ENCODE peak calls at places on chromosome 13, in nine cellular contexts. X is MM.1S, R is psoas muscle, Z is neural progenitor cell, V is NB4, D is astrocyte of the spinal cord, L is RWPE1, N is fibroblast of lung, A is thoracic aorta. P is an unnamed sample.

GRCh38 chr13:42337808-42338600 is 66.1 kb downstream of the AKAP11 start:
- DNase-seq in X (no peak), R (no peak), Z (no peak), V (no peak), D (peak; percentile 20), L (no peak), N (no peak), A (no peak), P (no peak)

GRCh38 chr13:39767791-39768564 is 112.5 kb downstream of the COG6 start:
- DNase-seq in X (no peak), R (no peak), Z (peak; percentile 42), V (peak; percentile 12), D (peak; percentile 20), L (no peak), N (no peak), A (no peak), P (no peak)

GRCh38 chr13:69970521-69970920 is 137.1 kb upstream of the ATXN8OS start:
- DNase-seq in X (no peak), R (no peak), Z (no peak), V (peak; percentile 28), D (peak; percentile 10), L (peak; percentile 5), N (no peak), A (no peak), P (no peak)

GRCh38 chr13:89239361-89240127 is 1568.4 kb downstream of the SLITRK5 start:
- DNase-seq in X (no peak), R (no peak), Z (no peak), V (no peak), D (no peak), L (no peak), N (peak; percentile 14), A (no peak), P (no peak)

GRCh38 chr13:90538063-90538462 is 809.4 kb upstream of the MIR17HG start:
- DNase-seq in X (no peak), R (no peak), Z (no peak), V (no peak), D (no peak), L (no peak), N (no peak), A (no peak), P (no peak)

GRCh38 chr13:33228645-33229445 is 56.7 kb downstream of the STARD13 start:
- DNase-seq in X (peak; percentile 40), R (no peak), Z (peak; percentile 51), V (peak; percentile 56), D (peak; percentile 85), L (peak; percentile 48), N (peak; percentile 70), A (no peak), P (no peak)

GRCh38 chr13:93776936-93777335 is 550.3 kb downstream of the GPC6 start:
- DNase-seq in X (no peak), R (no peak), Z (no peak), V (no peak), D (peak; percentile 58), L (no peak), N (no peak), A (no peak), P (no peak)

GRCh38 chr13:94708031-94708571 is 4.2 kb downstream of the SOX21 start:
- DNase-seq in X (no peak), R (no peak), Z (peak; percentile 95), V (no peak), D (peak; percentile 9), L (no peak), N (no peak), A (no peak), P (no peak)

GRCh38 chr13:110371550-110372465 is 64.7 kb downstream of the COL4A2 start:
- DNase-seq in X (no peak), R (no peak), Z (no peak), V (no peak), D (peak; percentile 45), L (no peak), N (no peak), A (no peak), P (peak; percentile 16)

GRCh38 chr13:42102961-42103688 is 54.7 kb downstream of the DGKH start:
- DNase-seq in X (no peak), R (no peak), Z (no peak), V (no peak), D (peak; percentile 58), L (peak; percentile 19), N (peak; percentile 11), A (no peak), P (no peak)

GRCh38 chr13:43785681-43786471 is 896 bp downstream of the ENOX1 start:
- DNase-seq in X (peak; percentile 18), R (peak; percentile 91), Z (peak; percentile 77), V (no peak), D (peak; percentile 68), L (peak; percentile 78), N (peak; percentile 77), A (peak; percentile 33), P (peak; percentile 76)

GRCh38 chr13:100826441-100826840 is 151.8 kb upstream of the TMTC4 start:
- DNase-seq in X (peak; percentile 54), R (no peak), Z (no peak), V (no peak), D (no peak), L (no peak), N (no peak), A (no peak), P (no peak)

GRCh38 chr13:45195421-45195820 is 5.4 kb downstream of the KCTD4 start:
- DNase-seq in X (no peak), R (no peak), Z (no peak), V (peak; percentile 14), D (no peak), L (no peak), N (no peak), A (no peak), P (no peak)

GRCh38 chr13:45196091-45196490 is 4.8 kb downstream of the KCTD4 start:
- DNase-seq in X (no peak), R (no peak), Z (no peak), V (no peak), D (no peak), L (no peak), N (no peak), A (no peak), P (no peak)

GRCh38 chr13:45196622-45197021 is 4.2 kb downstream of the KCTD4 start:
- DNase-seq in X (peak; percentile 20), R (no peak), Z (no peak), V (no peak), D (peak; percentile 48), L (peak; percentile 27), N (no peak), A (no peak), P (no peak)

GRCh38 chr13:45191874-45192273 is 9.0 kb downstream of the KCTD4 start:
- DNase-seq in X (no peak), R (no peak), Z (no peak), V (no peak), D (no peak), L (no peak), N (no peak), A (no peak), P (no peak)

DNA sequence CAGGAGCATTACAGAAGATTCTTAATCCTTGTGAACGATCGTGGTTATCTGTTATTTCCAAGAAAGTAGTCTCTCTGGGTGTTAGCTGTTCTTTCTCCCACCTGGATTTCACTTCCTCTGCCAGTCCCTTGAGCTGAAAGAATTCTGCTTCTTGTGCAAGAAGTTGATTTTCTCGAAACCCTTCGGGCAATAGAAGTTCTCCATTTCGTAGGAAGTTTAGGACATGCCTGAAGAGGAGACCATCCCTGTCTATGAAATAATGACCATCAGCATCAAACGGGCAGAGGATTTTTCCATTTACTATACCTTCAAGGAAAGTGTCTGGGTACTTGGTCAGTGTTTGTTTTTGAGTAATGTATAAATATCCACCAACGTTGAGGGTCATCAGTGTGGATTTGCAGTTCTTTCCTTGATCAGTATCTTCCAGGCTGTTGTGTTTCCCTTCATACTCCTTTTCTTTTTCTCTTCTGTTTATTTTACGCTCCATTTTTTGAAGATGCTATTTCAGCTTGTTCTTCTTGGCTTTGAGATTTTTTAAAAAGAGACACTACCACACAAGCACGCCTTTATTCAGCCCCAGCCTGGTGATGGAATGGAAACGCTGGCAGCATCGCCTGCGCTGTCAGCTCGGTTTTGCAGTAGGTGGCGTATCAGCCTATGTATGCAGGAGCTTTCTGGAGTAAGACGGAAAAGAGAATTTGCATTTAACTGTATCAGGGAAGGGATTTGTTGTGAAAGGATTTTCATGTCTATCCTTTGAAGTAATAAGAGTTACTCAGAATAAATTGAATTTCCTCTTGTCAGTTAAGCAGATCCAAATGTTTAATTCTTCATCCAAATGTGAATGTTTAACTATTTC is 6.5 kb downstream of the KCTD4 start:
- DNase-seq in X (no peak), R (no peak), Z (peak; percentile 49), V (no peak), D (peak; percentile 72), L (no peak), N (peak; percentile 65), A (no peak), P (no peak)
- TF ChIP-seq CTCF in X (no peak), R (peak; percentile 36), Z (peak; percentile 46), V (no peak), D (peak; percentile 67), L (no peak), N (peak; percentile 68), A (peak; percentile 41), P (no peak)

GRCh38 chr13:46010148-46010547 is 42.4 kb downstream of the ZC3H13 start:
- DNase-seq in X (no peak), R (no peak), Z (peak; percentile 40), V (peak; percentile 29), D (peak; percentile 4), L (peak; percentile 3), N (peak; percentile 9), A (no peak), P (no peak)
- TF ChIP-seq CTCF in X (no peak), R (peak; percentile 10), Z (peak; percentile 64), V (peak; percentile 21), D (peak; percentile 42), L (peak; percentile 21), N (peak; percentile 35), A (no peak), P (no peak)

DNA sequence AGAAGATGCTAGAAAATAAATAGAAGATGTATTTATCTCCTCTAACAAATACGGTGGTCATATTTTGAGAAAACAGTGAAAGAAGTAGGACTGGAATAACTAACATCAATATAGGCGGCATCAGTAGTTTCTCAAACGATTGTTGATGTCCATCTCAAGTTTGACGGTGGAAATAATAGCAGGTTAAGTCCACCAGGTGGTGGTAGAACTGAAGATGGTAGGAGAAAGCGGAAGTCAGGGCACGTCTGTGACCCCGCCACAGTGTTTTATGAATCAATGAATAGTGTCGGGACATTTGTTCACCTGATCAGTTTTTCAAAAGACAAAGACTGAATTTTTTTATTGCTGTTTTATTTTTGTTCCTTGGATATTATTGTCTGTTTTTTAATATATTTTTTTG is 706.4 kb upstream of the SLC10A2 start:
- DNase-seq in X (no peak), R (no peak), Z (no peak), V (peak; percentile 35), D (no peak), L (no peak), N (no peak), A (no peak), P (no peak)
- TF ChIP-seq CTCF in X (no peak), R (no peak), Z (peak; percentile 38), V (peak; percentile 40), D (peak; percentile 10), L (peak; percentile 10), N (no peak), A (no peak), P (no peak)

DNA sequence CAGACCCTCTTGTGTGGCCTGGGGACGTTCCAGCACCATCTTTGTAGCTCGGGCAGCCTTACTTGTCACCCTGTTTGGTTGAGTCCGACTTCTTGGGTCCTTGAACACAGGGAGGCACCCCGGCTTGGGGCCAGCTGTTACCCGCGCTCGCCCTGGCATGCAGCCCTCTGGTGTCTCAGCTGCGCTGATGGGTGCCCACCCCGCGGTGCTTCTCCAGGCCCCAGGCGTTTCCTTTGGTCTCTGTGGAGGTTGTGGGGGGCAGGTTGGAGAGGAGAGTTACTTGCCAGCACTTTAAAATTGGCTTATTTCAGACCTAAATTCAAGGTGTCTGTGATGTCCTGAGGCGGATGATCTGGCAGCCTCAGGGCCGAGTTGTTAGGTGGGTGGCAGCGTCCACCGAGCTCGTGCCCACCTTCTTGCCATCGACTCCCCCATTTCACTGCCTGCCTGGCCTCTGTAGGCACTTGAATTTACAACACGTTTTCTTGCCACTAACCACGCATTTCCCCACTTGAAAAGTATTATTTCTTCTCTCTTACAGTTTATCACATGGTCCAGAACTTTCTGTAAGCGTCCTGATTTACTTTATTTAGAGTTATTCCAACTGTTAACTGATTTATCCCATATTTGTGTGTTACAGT is 16.9 kb downstream of the UBAC2 start:
- DNase-seq in X (no peak), R (no peak), Z (no peak), V (no peak), D (no peak), L (no peak), N (no peak), A (no peak), P (no peak)
- TF ChIP-seq CTCF in X (no peak), R (no peak), Z (no peak), V (no peak), D (no peak), L (no peak), N (no peak), A (no peak), P (no peak)